ENCODE peak calls at places on chromosome 22, in six cellular contexts. S is body of pancreas; X is activated naive CD8-positive, alpha-beta T cell treated with anti-CD3 and anti-CD28 coated beads, Interleukin-2, amount 50 U/mL, for 24 hours; I is SHP77 treated with DMSO at 0.1 percent for 48 hours; V is T-helper 1 cell; K is NCI-H1092 treated with DMSO at 0.1 percent for 48 hours. H is an unnamed sample.

GRCh38 chr22:49437356-49437755 is 390.3 kb downstream of the BRD1 start:
- DNase-seq in S (no peak), X (no peak), I (no peak), V (no peak), K (no peak), H (no peak)

GRCh38 chr22:40414306-40414705 is 43.9 kb downstream of the SGSM3 start:
- DNase-seq in S (no peak), X (no peak), I (no peak), V (no peak), K (no peak), H (no peak)

GRCh38 chr22:21009638-21010425 is 5.1 kb upstream of the P2RX6 start:
- DNase-seq in S (peak), X (no peak), I (no peak), V (no peak), K (no peak), H (peak)

GRCh38 chr22:44024288-44024908 is at the start of gene PARVB:
- DNase-seq in S (peak), X (peak), I (no peak), V (peak), K (no peak), H (peak)

GRCh38 chr22:49918911-49919881 is 762 bp downstream of the CRELD2 start:
- DNase-seq in S (no peak), X (no peak), I (no peak), V (no peak), K (no peak), H (no peak)

GRCh38 chr22:22791438-22792181 is 96.0 kb upstream of the IGLL5 start:
- DNase-seq in S (no peak), X (no peak), I (no peak), V (no peak), K (no peak), H (no peak)

GRCh38 chr22:36374603-36375024 is 13.2 kb downstream of the MYH9 start:
- DNase-seq in S (no peak), X (peak), I (no peak), V (no peak), K (no peak), H (no peak)

GRCh38 chr22:36344106-36344827 is 43.5 kb downstream of the MYH9 start:
- DNase-seq in S (no peak), X (peak), I (no peak), V (no peak), K (no peak), H (no peak)

GRCh38 chr22:26174280-26174679 is 5.0 kb downstream of the SEZ6L start:
- DNase-seq in S (no peak), X (no peak), I (no peak), V (no peak), K (peak), H (peak)

GRCh38 chr22:20237480-20238440 is 30.4 kb downstream of the RTN4R start:
- DNase-seq in S (no peak), X (no peak), I (no peak), V (peak), K (no peak), H (no peak)

GRCh38 chr22:27107824-27108223 is 450.4 kb downstream of the MIAT start:
- DNase-seq in S (peak), X (peak), I (peak), V (no peak), K (peak), H (peak)

GRCh38 chr22:37337204-37337943 is 55.1 kb downstream of the CYTH4 start:
- DNase-seq in S (no peak), X (no peak), I (no peak), V (no peak), K (no peak), H (no peak)

GRCh38 chr22:39681038-39681861 is 110.7 kb downstream of the CACNA1I start:
- DNase-seq in S (no peak), X (no peak), I (no peak), V (no peak), K (no peak), H (no peak)

GRCh38 chr22:45318168-45318557 is 8.4 kb downstream of the FAM118A start:
- DNase-seq in S (peak), X (peak), I (peak), V (peak), K (peak), H (peak)

GRCh38 chr22:49763138-49763537 is 64.5 kb downstream of the BRD1 start:
- DNase-seq in S (no peak), X (no peak), I (no peak), V (no peak), K (no peak), H (no peak)

GRCh38 chr22:50507991-50508884 is at the start of gene NCAPH2:
- DNase-seq in S (peak), X (peak), I (peak), V (no peak), K (peak), H (peak)

GRCh38 chr22:28986366-28986765 is 75.3 kb downstream of the C22orf31 start:
- DNase-seq in S (no peak), X (no peak), I (no peak), V (no peak), K (no peak), H (peak)

GRCh38 chr22:35563211-35563610 is 22.6 kb downstream of the RASD2 start:
- DNase-seq in S (no peak), X (no peak), I (no peak), V (no peak), K (no peak), H (no peak)

GRCh38 chr22:46072030-46072881 is 78.1 kb upstream of the PPARA start:
- DNase-seq in S (peak), X (peak), I (no peak), V (no peak), K (no peak), H (no peak)

GRCh38 chr22:35842954-35843353 is 125.3 kb downstream of the APOL5 start:
- DNase-seq in S (peak), X (no peak), I (peak), V (no peak), K (peak), H (peak)

GRCh38 chr22:37328017-37328416 is 45.7 kb downstream of the CYTH4 start:
- DNase-seq in S (no peak), X (no peak), I (no peak), V (no peak), K (no peak), H (peak)

GRCh38 chr22:19106886-19107729 is 15.1 kb downstream of the DGCR2 start:
- DNase-seq in S (peak), X (no peak), I (no peak), V (no peak), K (no peak), H (no peak)

H was measured in fibroblast of gingiva.